ENCODE peak calls at places on chromosomes 4 and X, in nine cellular contexts. One of them, this sample, is unnamed.

GRCh38 chr4:147833741-147834140 is 101.9 kb downstream of the ARHGAP10 start:
- DNase-seq in OCI-M1: no peak
- DNase-seq in glutamatergic neuron: no peak
- DNase-seq in NCI-H748 treated with DMSO at 0.1 percent for 48 hours: no peak
- DNase-seq in brain microvascular endothelial cell: no peak
- DNase-seq in heart right ventricle: no peak
- DNase-seq in fibroblast of the aortic adventitia: no peak
- DNase-seq in T-helper 9 cell: no peak
- DNase-seq in ACHN: no peak
- DNase-seq in this sample: no peak

GRCh38 chr4:158008551-158009218 is 164.1 kb downstream of the GASK1B start:
- DNase-seq in OCI-M1: no peak
- DNase-seq in glutamatergic neuron: no peak
- DNase-seq in NCI-H748 treated with DMSO at 0.1 percent for 48 hours: no peak
- DNase-seq in brain microvascular endothelial cell: peak
- DNase-seq in heart right ventricle: peak
- DNase-seq in fibroblast of the aortic adventitia: peak
- DNase-seq in T-helper 9 cell: no peak
- DNase-seq in ACHN: no peak
- DNase-seq in this sample: no peak

GRCh38 chr4:155854597-155855226 is 11.4 kb downstream of the ASIC5 start:
- DNase-seq in OCI-M1: peak
- DNase-seq in glutamatergic neuron: no peak
- DNase-seq in NCI-H748 treated with DMSO at 0.1 percent for 48 hours: no peak
- DNase-seq in brain microvascular endothelial cell: peak
- DNase-seq in heart right ventricle: no peak
- DNase-seq in fibroblast of the aortic adventitia: peak
- DNase-seq in T-helper 9 cell: no peak
- DNase-seq in ACHN: no peak
- DNase-seq in this sample: no peak

GRCh38 chrX:40778861-40779575 is 43.7 kb upstream of the MED14 start:
- DNase-seq in OCI-M1: no peak
- DNase-seq in glutamatergic neuron: no peak
- DNase-seq in NCI-H748 treated with DMSO at 0.1 percent for 48 hours: no peak
- DNase-seq in brain microvascular endothelial cell: peak
- DNase-seq in heart right ventricle: no peak
- DNase-seq in fibroblast of the aortic adventitia: peak
- DNase-seq in T-helper 9 cell: no peak
- DNase-seq in ACHN: peak
- DNase-seq in this sample: no peak

GRCh38 chr4:100288811-100289529 is 98.7 kb upstream of the DDIT4L start:
- DNase-seq in OCI-M1: no peak
- DNase-seq in glutamatergic neuron: no peak
- DNase-seq in NCI-H748 treated with DMSO at 0.1 percent for 48 hours: no peak
- DNase-seq in brain microvascular endothelial cell: no peak
- DNase-seq in heart right ventricle: no peak
- DNase-seq in fibroblast of the aortic adventitia: peak
- DNase-seq in T-helper 9 cell: no peak
- DNase-seq in ACHN: no peak
- DNase-seq in this sample: no peak

GRCh38 chr4:37995981-37996770 is 36.0 kb downstream of the PTTG2 start:
- DNase-seq in OCI-M1: no peak
- DNase-seq in glutamatergic neuron: no peak
- DNase-seq in NCI-H748 treated with DMSO at 0.1 percent for 48 hours: no peak
- DNase-seq in brain microvascular endothelial cell: no peak
- DNase-seq in heart right ventricle: peak
- DNase-seq in fibroblast of the aortic adventitia: peak
- DNase-seq in T-helper 9 cell: no peak
- DNase-seq in ACHN: no peak
- DNase-seq in this sample: no peak

GRCh38 chrX:22666441-22666840 is 333.3 kb upstream of the DDX53 start:
- DNase-seq in OCI-M1: peak
- DNase-seq in glutamatergic neuron: peak
- DNase-seq in NCI-H748 treated with DMSO at 0.1 percent for 48 hours: peak
- DNase-seq in brain microvascular endothelial cell: peak
- DNase-seq in heart right ventricle: peak
- DNase-seq in fibroblast of the aortic adventitia: peak
- DNase-seq in T-helper 9 cell: no peak
- DNase-seq in ACHN: peak
- DNase-seq in this sample: no peak

GRCh38 chr4:109434793-109435080 is 1.1 kb downstream of the SEC24B start:
- DNase-seq in OCI-M1: no peak
- DNase-seq in glutamatergic neuron: no peak
- DNase-seq in NCI-H748 treated with DMSO at 0.1 percent for 48 hours: no peak
- DNase-seq in brain microvascular endothelial cell: no peak
- DNase-seq in heart right ventricle: no peak
- DNase-seq in fibroblast of the aortic adventitia: peak
- DNase-seq in T-helper 9 cell: no peak
- DNase-seq in ACHN: no peak
- DNase-seq in this sample: no peak

GRCh38 chr4:132827522-132827921 is 321.6 kb upstream of the PCDH10 start:
- DNase-seq in OCI-M1: peak
- DNase-seq in glutamatergic neuron: no peak
- DNase-seq in NCI-H748 treated with DMSO at 0.1 percent for 48 hours: no peak
- DNase-seq in brain microvascular endothelial cell: no peak
- DNase-seq in heart right ventricle: no peak
- DNase-seq in fibroblast of the aortic adventitia: no peak
- DNase-seq in T-helper 9 cell: no peak
- DNase-seq in ACHN: no peak
- DNase-seq in this sample: no peak

GRCh38 chr4:93228021-93228420 is 600.5 kb upstream of the ATOH1 start:
- DNase-seq in OCI-M1: no peak
- DNase-seq in glutamatergic neuron: no peak
- DNase-seq in NCI-H748 treated with DMSO at 0.1 percent for 48 hours: no peak
- DNase-seq in brain microvascular endothelial cell: no peak
- DNase-seq in heart right ventricle: no peak
- DNase-seq in fibroblast of the aortic adventitia: no peak
- DNase-seq in T-helper 9 cell: no peak
- DNase-seq in ACHN: no peak
- DNase-seq in this sample: no peak

GRCh38 chrX:144791298-144791697 is 456.0 kb upstream of the SPANXN1 start:
- DNase-seq in OCI-M1: peak
- DNase-seq in glutamatergic neuron: no peak
- DNase-seq in NCI-H748 treated with DMSO at 0.1 percent for 48 hours: no peak
- DNase-seq in brain microvascular endothelial cell: no peak
- DNase-seq in heart right ventricle: no peak
- DNase-seq in fibroblast of the aortic adventitia: no peak
- DNase-seq in T-helper 9 cell: no peak
- DNase-seq in ACHN: no peak
- DNase-seq in this sample: no peak

GRCh38 chrX:116657071-116657470 is 194.3 kb upstream of the CT83 start:
- DNase-seq in OCI-M1: no peak
- DNase-seq in glutamatergic neuron: no peak
- DNase-seq in NCI-H748 treated with DMSO at 0.1 percent for 48 hours: peak
- DNase-seq in brain microvascular endothelial cell: no peak
- DNase-seq in heart right ventricle: no peak
- DNase-seq in fibroblast of the aortic adventitia: no peak
- DNase-seq in T-helper 9 cell: no peak
- DNase-seq in ACHN: no peak
- DNase-seq in this sample: no peak

GRCh38 chr4:107219681-107220080 is 183.6 kb upstream of the DKK2 start:
- DNase-seq in OCI-M1: peak
- DNase-seq in glutamatergic neuron: no peak
- DNase-seq in NCI-H748 treated with DMSO at 0.1 percent for 48 hours: no peak
- DNase-seq in brain microvascular endothelial cell: peak
- DNase-seq in heart right ventricle: no peak
- DNase-seq in fibroblast of the aortic adventitia: no peak
- DNase-seq in T-helper 9 cell: no peak
- DNase-seq in ACHN: no peak
- DNase-seq in this sample: no peak

GRCh38 chr4:96379524-96379923 is 539.6 kb downstream of the PDHA2 start:
- DNase-seq in OCI-M1: no peak
- DNase-seq in glutamatergic neuron: no peak
- DNase-seq in NCI-H748 treated with DMSO at 0.1 percent for 48 hours: no peak
- DNase-seq in brain microvascular endothelial cell: no peak
- DNase-seq in heart right ventricle: no peak
- DNase-seq in fibroblast of the aortic adventitia: no peak
- DNase-seq in T-helper 9 cell: no peak
- DNase-seq in ACHN: no peak
- DNase-seq in this sample: no peak

GRCh38 chr4:145619639-145619996 is 433 bp downstream of the MMAA start:
- DNase-seq in OCI-M1: peak
- DNase-seq in glutamatergic neuron: no peak
- DNase-seq in NCI-H748 treated with DMSO at 0.1 percent for 48 hours: peak
- DNase-seq in brain microvascular endothelial cell: peak
- DNase-seq in heart right ventricle: peak
- DNase-seq in fibroblast of the aortic adventitia: peak
- DNase-seq in T-helper 9 cell: peak
- DNase-seq in ACHN: peak
- DNase-seq in this sample: peak

This sample was measured in thoracic aorta.